ENCODE peak calls at places on chromosomes 7 and 10, in five cellular contexts. Y is spleen, L is kidney epithelial cell, M is neural progenitor cell, B is psoas muscle. U is an unnamed sample. For H3K36me3, the result is how much of the 10 kb centered on the place peaks cover.

GRCh38 chr10:92593553-92594046 is 670 bp downstream of the KIF11 start:
- DNase-seq in M (no peak), L (no peak), Y (no peak), B (no peak), U (no peak)

GRCh38 chr10:116688241-116688711 is 54.1 kb downstream of the HSPA12A start:
- DNase-seq in Y (no peak), B (no peak), M (no peak), L (no peak), U (no peak)

GRCh38 chr7:20220824-20221547 is 3.8 kb upstream of the MACC1 start:
- DNase-seq in L (no peak), B (no peak), Y (no peak), M (no peak), U (no peak)

GRCh38 chr7:24828871-24829661 is 71.8 kb upstream of the GSDME start:
- DNase-seq in B (no peak), Y (no peak), M (no peak), L (no peak), U (no peak)

GRCh38 chr10:91590904-91591791 is 41.7 kb downstream of the PPP1R3C start:
- DNase-seq in B (no peak), L (no peak), M (no peak), Y (no peak), U (peak)

GRCh38 chr10:5943536-5943935 is 33.8 kb downstream of the IL15RA start:
- DNase-seq in L (no peak), M (peak), B (peak), Y (no peak), U (peak)

GRCh38 chr7:140358771-140359095 is 39.6 kb downstream of the SLC37A3 start:
- DNase-seq in Y (peak), M (no peak), L (no peak), B (no peak), U (no peak)

GRCh38 chr10:120422459-120422858 is 34.6 kb upstream of the PLPP4 start:
- DNase-seq in L (peak), M (no peak), Y (no peak), B (no peak), U (no peak)

GRCh38 chr10:71314028-71314693 is 4.9 kb upstream of the SLC29A3 start:
- DNase-seq in M (peak), Y (no peak), L (no peak), B (peak), U (no peak)

GRCh38 chr10:121891103-121891502 is 36.7 kb downstream of the ATE1 start:
- DNase-seq in L (no peak), M (peak), B (no peak), Y (no peak), U (no peak)

GRCh38 chr7:140418653-140419052 is 14.8 kb downstream of the RAB19 start:
- DNase-seq in M (no peak), B (no peak), L (no peak), Y (no peak), U (no peak)

GRCh38 chr10:97533888-97534287 is 35.2 kb downstream of the UBTD1 start:
- DNase-seq in M (no peak), Y (no peak), L (no peak), B (no peak), U (no peak)

GRCh38 chr7:125316451-125316850 is 386.8 kb upstream of the POT1 start:
- DNase-seq in M (peak), Y (no peak), L (no peak), B (no peak), U (no peak)

GRCh38 chr7:117322741-117323584 is at the start of gene WNT2:
- DNase-seq in B (no peak), L (no peak), M (peak), Y (no peak), U (peak)

GRCh38 chr7:73423519-73424485 is 9.8 kb upstream of the FZD9 start:
- DNase-seq in M (peak), L (no peak), B (no peak), Y (peak), U (no peak)

GRCh38 chr10:29756476-29756875 is 121.7 kb upstream of the SVIL start:
- DNase-seq in M (no peak), B (no peak), L (no peak), Y (no peak), U (no peak)

GRCh38 chr10:75023074-75023473 is 88.4 kb upstream of the SAMD8 start:
- DNase-seq in M (no peak), L (no peak), Y (no peak), B (no peak), U (no peak)
- H3K36me3 ChIP-seq in M (under half), L (under half), Y (under half), B (half or more), U (under half)

GRCh38 chr7:130904031-130904757 is 170.2 kb upstream of the KLF14 start:
- DNase-seq in M (no peak), B (no peak), Y (no peak), L (no peak), U (no peak)
- H3K36me3 ChIP-seq in M (under half), B (under half), Y (under half), L (under half), U (under half)

DNA sequence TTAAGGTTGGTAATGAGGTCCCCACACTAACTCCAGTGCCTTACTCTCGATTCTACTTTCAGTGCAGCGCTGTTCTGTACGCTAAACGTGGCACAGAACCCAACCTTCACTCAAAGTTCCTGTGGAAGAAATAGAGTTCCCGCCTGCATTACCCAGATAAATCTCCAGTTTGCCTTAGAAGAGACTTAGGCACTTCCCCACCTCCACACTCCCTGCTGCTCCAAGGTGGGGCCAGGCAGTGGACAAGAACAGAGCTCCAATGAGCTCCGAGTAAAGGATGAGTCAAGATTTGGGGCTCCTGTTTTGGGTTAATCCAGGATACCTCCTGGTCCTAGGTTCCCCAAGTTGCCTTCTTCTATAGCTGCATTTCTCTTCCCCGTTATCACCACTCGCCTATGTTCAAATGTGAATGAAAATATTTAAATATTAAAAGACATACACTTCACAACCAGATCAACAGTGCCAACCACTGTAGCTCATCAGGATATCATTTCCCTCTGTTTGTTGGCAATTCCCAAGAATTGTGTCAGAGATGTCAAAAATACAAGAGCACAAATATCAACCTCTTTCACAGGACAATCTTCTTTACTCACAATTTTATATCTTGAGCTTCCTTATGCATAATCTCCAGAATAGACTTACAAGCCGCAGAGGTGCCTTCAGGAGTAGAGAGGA is 48.0 kb downstream of the MALSU1 start:
- DNase-seq in B (no peak), L (no peak), Y (no peak), M (no peak), U (no peak)
- H3K36me3 ChIP-seq in B (under half), L (under half), Y (under half), M (under half), U (under half)

GRCh38 chr10:74072503-74072902 is 74.6 kb downstream of the VCL start:
- DNase-seq in M (no peak), L (no peak), Y (no peak), B (no peak), U (no peak)

GRCh38 chr10:74071151-74071550 is 73.2 kb downstream of the VCL start:
- DNase-seq in L (no peak), M (no peak), B (no peak), Y (no peak), U (no peak)

GRCh38 chr10:74063256-74063655 is 65.3 kb downstream of the VCL start:
- DNase-seq in Y (no peak), B (no peak), M (no peak), L (no peak), U (no peak)

GRCh38 chr10:74067373-74068370 is 69.8 kb downstream of the VCL start:
- DNase-seq in L (no peak), M (no peak), Y (no peak), B (no peak), U (no peak)
- H3K36me3 ChIP-seq in L (under half), M (under half), Y (under half), B (under half), U (under half)

GRCh38 chr7:139084709-139085108 is 24.8 kb downstream of the ZC3HAV1 start:
- DNase-seq in Y (no peak), M (no peak), L (no peak), B (no peak), U (no peak)
- H3K36me3 ChIP-seq in Y (under half), M (under half), L (under half), B (half or more), U (under half)

GRCh38 chr7:102193806-102194205 is 92.9 kb upstream of the SH2B2 start:
- DNase-seq in M (no peak), B (no peak), Y (no peak), L (no peak), U (no peak)

GRCh38 chr7:102196028-102196427 is 90.6 kb upstream of the SH2B2 start:
- DNase-seq in M (no peak), Y (no peak), L (no peak), B (no peak), U (no peak)

GRCh38 chr7:102197599-102197998 is 89.1 kb upstream of the SH2B2 start:
- DNase-seq in M (no peak), B (no peak), Y (no peak), L (no peak), U (no peak)

GRCh38 chr7:102197161-102197560 is 89.5 kb upstream of the SH2B2 start:
- DNase-seq in B (no peak), Y (no peak), M (no peak), L (no peak), U (no peak)

GRCh38 chr7:102195361-102195760 is 91.3 kb upstream of the SH2B2 start:
- DNase-seq in M (no peak), B (no peak), L (no peak), Y (no peak), U (no peak)
- H3K36me3 ChIP-seq in M (under half), B (half or more), L (under half), Y (under half), U (under half)

DNA sequence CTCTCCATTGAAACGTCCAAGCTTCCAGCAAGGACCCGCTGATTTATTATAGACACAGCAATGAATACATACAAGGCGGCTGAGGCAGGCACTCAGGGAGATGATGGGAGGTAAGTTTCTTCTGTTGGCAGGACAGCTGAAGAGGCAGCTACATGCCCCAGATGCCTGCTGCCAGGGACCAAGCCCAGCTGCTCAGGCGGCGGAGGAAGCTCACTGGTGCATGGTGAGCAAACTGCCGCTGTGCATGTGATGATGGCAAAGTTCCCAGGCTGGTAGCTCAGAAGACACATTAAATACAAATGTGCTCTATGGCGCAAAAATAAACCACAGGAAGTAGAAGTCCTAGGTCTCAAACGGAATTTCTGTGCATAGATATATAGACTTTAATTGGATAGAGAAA is 2.3 kb downstream of the DNTT start:
- DNase-seq in L (peak), Y (peak), M (no peak), B (peak), U (no peak)
- H3K36me3 ChIP-seq in L (under half), Y (under half), M (under half), B (under half), U (under half)

DNA sequence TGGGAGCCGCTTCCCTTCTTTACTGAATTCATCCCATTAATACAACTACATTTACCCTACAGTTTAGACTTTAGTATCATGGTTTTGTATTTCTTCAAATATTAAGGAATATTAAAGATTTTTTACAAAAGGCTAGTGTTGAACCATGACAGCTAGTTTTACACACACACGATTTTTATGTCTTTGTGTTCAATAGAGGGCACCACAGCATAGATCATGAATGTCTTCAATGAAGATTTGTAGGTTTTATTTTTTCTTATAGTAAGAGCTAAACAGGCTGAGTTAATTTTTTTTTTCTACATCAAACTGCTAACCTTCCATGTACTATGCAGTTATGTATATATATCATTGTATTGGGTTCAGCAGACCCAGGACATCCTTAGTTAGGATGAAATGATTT is 76.9 kb downstream of the SNX10 start:
- DNase-seq in L (no peak), B (no peak), Y (no peak), M (no peak), U (no peak)
- H3K36me3 ChIP-seq in L (under half), B (under half), Y (under half), M (under half), U (under half)

GRCh38 chr7:132255898-132256297 is 320.4 kb downstream of the PLXNA4 start:
- DNase-seq in L (no peak), Y (peak), M (no peak), B (no peak), U (peak)
- H3K36me3 ChIP-seq in L (under half), Y (under half), M (under half), B (under half), U (under half)

DNA sequence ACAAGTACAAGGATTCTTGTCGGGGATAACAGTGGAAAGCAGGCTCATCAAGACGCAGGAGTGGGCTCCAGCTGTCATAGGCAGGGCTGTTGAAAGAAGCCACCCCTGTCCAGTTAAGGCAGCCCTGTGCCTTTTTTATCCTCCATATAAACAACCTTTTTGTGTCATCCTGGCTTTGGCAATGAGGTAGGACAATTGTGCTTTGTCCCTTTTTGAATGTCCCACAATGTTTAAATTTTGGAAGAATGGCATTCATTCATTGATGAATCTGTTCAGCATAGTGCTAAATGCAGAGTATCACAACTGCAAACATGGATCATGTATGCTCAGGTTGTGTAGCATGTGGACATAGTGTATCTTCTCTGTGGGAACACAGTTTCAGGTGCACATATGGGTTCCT is 66.7 kb downstream of the UBE3C start:
- DNase-seq in B (no peak), M (no peak), Y (no peak), L (no peak), U (no peak)
- H3K36me3 ChIP-seq in B (half or more), M (under half), Y (under half), L (under half), U (under half)

U was measured in pancreas.